ENCODE peak calls at places on chromosomes 2 and 18, in seven cellular contexts. X is fibroblast of gingiva, Q is cardiac fibroblast, V is anterior cingulate cortex, L is ovary, R is esophagus squamous epithelium, P is prostate gland. K is an unnamed sample.

GRCh38 chr2:127051116-127051779 is 55.7 kb downstream of the BIN1 start:
- DNase-seq in X (no peak), Q (no peak), V (no peak), L (peak; percentile 18), R (no peak), P (no peak), K (no peak)

GRCh38 chr2:225668606-225669266 is 269.2 kb downstream of the NYAP2 start:
- DNase-seq in X (peak; percentile 62), Q (peak; percentile 79), V (no peak), L (peak; percentile 16), R (no peak), P (peak; percentile 35), K (peak; percentile 83)

GRCh38 chr2:222835142-222835822 is 25.6 kb upstream of the ACSL3 start:
- DNase-seq in X (no peak), Q (no peak), V (no peak), L (no peak), R (no peak), P (peak; percentile 30), K (no peak)

GRCh38 chr2:181106229-181106628 is 125.8 kb downstream of the UBE2E3 start:
- DNase-seq in X (peak; percentile 37), Q (no peak), V (no peak), L (no peak), R (no peak), P (no peak), K (peak; percentile 54)

GRCh38 chr2:10486091-10486490 is 38.0 kb upstream of the ODC1 start:
- DNase-seq in X (no peak), Q (no peak), V (no peak), L (no peak), R (no peak), P (no peak), K (no peak)

GRCh38 chr2:176419591-176420071 is 150.4 kb downstream of the MTX2 start:
- DNase-seq in X (no peak), Q (peak; percentile 65), V (no peak), L (no peak), R (no peak), P (no peak), K (peak; percentile 60)

GRCh38 chr2:120662746-120663145 is 72.9 kb upstream of the GLI2 start:
- DNase-seq in X (no peak), Q (no peak), V (no peak), L (no peak), R (no peak), P (no peak), K (no peak)

GRCh38 chr2:3193423-3194330 is 183.9 kb downstream of the EIPR1 start:
- DNase-seq in X (no peak), Q (peak; percentile 12), V (no peak), L (no peak), R (no peak), P (no peak), K (peak; percentile 55)

GRCh38 chr18:12839526-12840196 is 44.4 kb downstream of the PTPN2 start:
- DNase-seq in X (peak; percentile 44), Q (peak; percentile 67), V (no peak), L (no peak), R (no peak), P (no peak), K (peak; percentile 40)

GRCh38 chr2:72148975-72149555 is 1.4 kb upstream of the CYP26B1 start:
- DNase-seq in X (no peak), Q (peak; percentile 51), V (no peak), L (peak; percentile 55), R (no peak), P (no peak), K (peak; percentile 79)

GRCh38 chr2:1641498-1641897 is 102.8 kb downstream of the PXDN start:
- DNase-seq in X (no peak), Q (peak; percentile 23), V (no peak), L (no peak), R (no peak), P (no peak), K (no peak)

GRCh38 chr18:11179959-11180519 is 30.7 kb upstream of the PIEZO2 start:
- DNase-seq in X (no peak), Q (no peak), V (no peak), L (no peak), R (no peak), P (no peak), K (no peak)

GRCh38 chr2:18106841-18107240 is 228.4 kb downstream of the KCNS3 start:
- DNase-seq in X (no peak), Q (no peak), V (no peak), L (no peak), R (no peak), P (no peak), K (no peak)

GRCh38 chr2:127954857-127955256 is 69.1 kb upstream of the AMMECR1L start:
- DNase-seq in X (no peak), Q (no peak), V (no peak), L (no peak), R (no peak), P (no peak), K (no peak)

GRCh38 chr2:2662037-2662846 is 331.2 kb upstream of the MYT1L start:
- DNase-seq in X (no peak), Q (no peak), V (peak; percentile 61), L (no peak), R (no peak), P (peak; percentile 74), K (no peak)

GRCh38 chr18:79509536-79509930 is 113.8 kb downstream of the NFATC1 start:
- DNase-seq in X (no peak), Q (no peak), V (no peak), L (peak; percentile 5), R (no peak), P (no peak), K (no peak)

GRCh38 chr2:151860210-151860609 is 32.0 kb upstream of the ARL5A start:
- DNase-seq in X (no peak), Q (no peak), V (no peak), L (no peak), R (no peak), P (no peak), K (no peak)

GRCh38 chr2:173752152-173752551 is 213.0 kb downstream of the SP3 start:
- DNase-seq in X (peak; percentile 32), Q (peak; percentile 50), V (no peak), L (no peak), R (no peak), P (no peak), K (peak; percentile 32)

GRCh38 chr2:118774458-118775133 is 72.9 kb downstream of the EN1 start:
- DNase-seq in X (peak; percentile 19), Q (peak; percentile 44), V (no peak), L (peak; percentile 30), R (no peak), P (no peak), K (peak; percentile 75)

GRCh38 chr2:128314348-128315121 is 4.1 kb downstream of the HS6ST1 start:
- DNase-seq in X (peak; percentile 3), Q (no peak), V (no peak), L (no peak), R (no peak), P (peak; percentile 5), K (no peak)

GRCh38 chr2:12890481-12890980 is 173.8 kb downstream of the TRIB2 start:
- DNase-seq in X (no peak), Q (no peak), V (no peak), L (no peak), R (no peak), P (no peak), K (no peak)

GRCh38 chr18:23565916-23566547 is 20.3 kb downstream of the NPC1 start:
- DNase-seq in X (no peak), Q (no peak), V (no peak), L (no peak), R (no peak), P (no peak), K (no peak)

GRCh38 chr2:105557515-105557914 is 158.7 kb upstream of the FHL2 start:
- DNase-seq in X (no peak), Q (no peak), V (no peak), L (no peak), R (no peak), P (no peak), K (no peak)

GRCh38 chr2:11320698-11321492 is 23.5 kb downstream of the ROCK2 start:
- DNase-seq in X (no peak), Q (no peak), V (no peak), L (no peak), R (no peak), P (no peak), K (no peak)

GRCh38 chr18:49435170-49435569 is 25.3 kb downstream of the DYM start:
- DNase-seq in X (peak; percentile 4), Q (no peak), V (no peak), L (no peak), R (no peak), P (no peak), K (peak; percentile 29)

GRCh38 chr2:226423498-226423960 is 376.1 kb downstream of the IRS1 start:
- DNase-seq in X (no peak), Q (peak; percentile 17), V (peak; percentile 1), L (no peak), R (no peak), P (peak; percentile 4), K (no peak)

GRCh38 chr2:28406276-28407096 is 13.8 kb downstream of the FOSL2 start:
- DNase-seq in X (no peak), Q (peak; percentile 73), V (no peak), L (no peak), R (no peak), P (no peak), K (no peak)

GRCh38 chr2:19021100-19021476 is 337.3 kb downstream of the OSR1 start:
- DNase-seq in X (peak; percentile 88), Q (peak; percentile 85), V (no peak), L (no peak), R (no peak), P (no peak), K (peak; percentile 87)

GRCh38 chr2:634670-635395 is 42.4 kb downstream of the TMEM18 start:
- DNase-seq in X (no peak), Q (no peak), V (no peak), L (no peak), R (no peak), P (no peak), K (no peak)

GRCh38 chr2:72561621-72562318 is 264.1 kb downstream of the EXOC6B start:
- DNase-seq in X (peak; percentile 43), Q (peak; percentile 80), V (no peak), L (no peak), R (no peak), P (no peak), K (peak; percentile 81)

GRCh38 chr2:201500534-201500933 is 49.0 kb downstream of the STRADB start:
- DNase-seq in X (no peak), Q (no peak), V (no peak), L (no peak), R (no peak), P (no peak), K (no peak)

GRCh38 chr2:133416756-133417155 is 151.5 kb downstream of the NCKAP5 start:
- DNase-seq in X (no peak), Q (no peak), V (no peak), L (no peak), R (no peak), P (no peak), K (peak; percentile 37)

GRCh38 chr2:21330786-21331391 is 207.1 kb downstream of the TDRD15 start:
- DNase-seq in X (no peak), Q (no peak), V (no peak), L (no peak), R (no peak), P (no peak), K (no peak)

GRCh38 chr18:62751977-62752376 is 36.6 kb downstream of the PHLPP1 start:
- DNase-seq in X (no peak), Q (no peak), V (no peak), L (no peak), R (no peak), P (no peak), K (no peak)

GRCh38 chr2:183541766-183542165 is 417.5 kb downstream of the NUP35 start:
- DNase-seq in X (no peak), Q (peak; percentile 2), V (no peak), L (no peak), R (no peak), P (no peak), K (peak; percentile 13)

GRCh38 chr2:119753930-119754321 is 5.8 kb upstream of the PTPN4 start:
- DNase-seq in X (no peak), Q (peak; percentile 30), V (no peak), L (no peak), R (no peak), P (no peak), K (peak; percentile 27)

GRCh38 chr2:105697781-105698449 is 46.8 kb upstream of the NCK2 start:
- DNase-seq in X (no peak), Q (peak; percentile 54), V (no peak), L (no peak), R (no peak), P (no peak), K (no peak)

GRCh38 chr2:217436386-217436785 is 566.4 kb downstream of the TNS1 start:
- DNase-seq in X (no peak), Q (no peak), V (no peak), L (no peak), R (no peak), P (no peak), K (no peak)

K was measured in adipocyte.